ENCODE peak calls at places on chromosomes 3 and 15, in six cellular contexts. One of them, this sample, is unnamed.

GRCh38 chr3:147410126-147410517 is 957 bp downstream of the ZIC1 start:
- DNase-seq in HCT116: no peak
- DNase-seq in GM12878: no peak
- DNase-seq in H1: no peak
- DNase-seq in HepG2: no peak
- DNase-seq in SK-N-SH: no peak
- DNase-seq in this sample: no peak

GRCh38 chr15:66698318-66698961 is 3.6 kb upstream of the SMAD6 start:
- DNase-seq in HCT116: peak
- DNase-seq in GM12878: no peak
- DNase-seq in HepG2: peak
- DNase-seq in SK-N-SH: peak
- DNase-seq in H1: peak
- DNase-seq in this sample: no peak

GRCh38 chr3:163490119-163490518 is 1588.2 kb downstream of the SI start:
- DNase-seq in HCT116: peak
- DNase-seq in GM12878: no peak
- DNase-seq in HepG2: peak
- DNase-seq in SK-N-SH: no peak
- DNase-seq in H1: peak
- DNase-seq in this sample: peak

GRCh38 chr15:79653533-79653932 is 221.4 kb downstream of the MINAR1 start:
- DNase-seq in SK-N-SH: no peak
- DNase-seq in HCT116: no peak
- DNase-seq in HepG2: no peak
- DNase-seq in GM12878: no peak
- DNase-seq in H1: no peak
- DNase-seq in this sample: no peak

GRCh38 chr3:53921296-53921695 is 29.6 kb upstream of the SELENOK start:
- DNase-seq in H1: no peak
- DNase-seq in GM12878: no peak
- DNase-seq in HCT116: no peak
- DNase-seq in SK-N-SH: peak
- DNase-seq in HepG2: peak
- DNase-seq in this sample: peak

GRCh38 chr15:40088929-40089755 is 19.5 kb downstream of the BMF start:
- DNase-seq in HepG2: no peak
- DNase-seq in H1: no peak
- DNase-seq in GM12878: no peak
- DNase-seq in HCT116: no peak
- DNase-seq in SK-N-SH: no peak
- DNase-seq in this sample: no peak

GRCh38 chr3:62632510-62633294 is 242.5 kb downstream of the CADPS start:
- DNase-seq in HCT116: no peak
- DNase-seq in H1: no peak
- DNase-seq in SK-N-SH: no peak
- DNase-seq in HepG2: no peak
- DNase-seq in GM12878: no peak
- DNase-seq in this sample: peak

GRCh38 chr15:77599899-77600298 is 32.8 kb downstream of the LINGO1 start:
- DNase-seq in SK-N-SH: peak
- DNase-seq in H1: no peak
- DNase-seq in HCT116: peak
- DNase-seq in GM12878: no peak
- DNase-seq in HepG2: peak
- DNase-seq in this sample: peak

GRCh38 chr3:141233457-141234161 is 2.0 kb downstream of the PXYLP1 start:
- DNase-seq in HCT116: no peak
- DNase-seq in H1: no peak
- DNase-seq in GM12878: no peak
- DNase-seq in HepG2: no peak
- DNase-seq in SK-N-SH: no peak
- DNase-seq in this sample: no peak

GRCh38 chr3:133874344-133874743 is 21.3 kb downstream of the RAB6B start:
- DNase-seq in H1: no peak
- DNase-seq in SK-N-SH: no peak
- DNase-seq in HCT116: no peak
- DNase-seq in HepG2: no peak
- DNase-seq in GM12878: no peak
- DNase-seq in this sample: no peak

GRCh38 chr3:14517601-14518431 is 22.3 kb downstream of the GRIP2 start:
- DNase-seq in HCT116: no peak
- DNase-seq in HepG2: no peak
- DNase-seq in GM12878: no peak
- DNase-seq in H1: no peak
- DNase-seq in SK-N-SH: no peak
- DNase-seq in this sample: no peak

GRCh38 chr3:43153189-43154083 is 47.6 kb upstream of the POMGNT2 start:
- DNase-seq in HCT116: no peak
- DNase-seq in HepG2: no peak
- DNase-seq in H1: no peak
- DNase-seq in SK-N-SH: no peak
- DNase-seq in GM12878: no peak
- DNase-seq in this sample: no peak

GRCh38 chr3:38000965-38001455 is 10.4 kb downstream of the VILL start:
- DNase-seq in HepG2: no peak
- DNase-seq in GM12878: no peak
- DNase-seq in H1: no peak
- DNase-seq in HCT116: no peak
- DNase-seq in SK-N-SH: no peak
- DNase-seq in this sample: no peak

GRCh38 chr3:114746502-114746901 is 400.6 kb downstream of the ZBTB20 start:
- DNase-seq in H1: no peak
- DNase-seq in HCT116: no peak
- DNase-seq in GM12878: no peak
- DNase-seq in HepG2: no peak
- DNase-seq in SK-N-SH: no peak
- DNase-seq in this sample: no peak

GRCh38 chr3:101141135-101141534 is 147.9 kb upstream of the ABI3BP start:
- DNase-seq in SK-N-SH: no peak
- DNase-seq in HepG2: no peak
- DNase-seq in HCT116: no peak
- DNase-seq in H1: no peak
- DNase-seq in GM12878: no peak
- DNase-seq in this sample: no peak

DNA sequence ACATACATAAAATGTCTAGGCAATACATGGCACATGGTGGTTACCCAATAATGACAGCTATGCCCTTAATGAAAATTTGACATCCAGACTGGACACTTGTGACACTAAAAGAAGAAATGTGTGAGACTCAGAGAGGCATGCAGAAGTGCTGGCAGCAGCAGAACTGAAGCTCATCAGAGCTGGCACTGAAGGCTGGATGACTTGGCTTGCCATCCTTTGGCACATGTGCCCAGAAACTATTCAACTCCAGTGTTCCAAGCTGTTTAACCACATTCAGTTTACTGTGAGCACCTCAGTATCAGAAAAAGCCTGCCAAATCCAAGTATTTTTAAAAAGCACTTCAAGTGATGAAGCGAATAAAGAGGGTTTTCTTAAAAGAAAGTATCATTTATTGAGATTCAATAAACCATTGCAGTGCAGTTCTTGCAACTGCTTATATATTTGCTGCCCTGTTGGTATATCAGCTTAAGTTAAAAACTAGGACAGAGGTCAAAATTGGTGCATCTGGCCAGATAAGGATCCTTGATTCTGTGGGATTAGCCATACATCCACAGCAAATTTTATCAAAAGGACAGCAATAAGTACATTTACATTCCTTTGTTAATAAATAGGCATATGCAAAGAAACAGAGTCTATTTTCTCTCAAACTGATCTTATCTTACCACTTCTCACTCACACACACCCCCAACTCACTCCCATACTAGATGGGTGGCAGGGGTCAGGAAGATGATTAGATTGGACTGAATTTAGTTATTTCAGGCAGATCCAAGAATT is 15.8 kb downstream of the IGSF11 start:
- DNase-seq in H1: no peak
- DNase-seq in GM12878: no peak
- DNase-seq in HepG2: no peak
- DNase-seq in HCT116: no peak
- DNase-seq in SK-N-SH: peak
- DNase-seq in this sample: no peak
- TF ChIP-seq JUND in H1: no peak
- TF ChIP-seq JUND in GM12878: no peak
- TF ChIP-seq JUND in HepG2: no peak
- TF ChIP-seq JUND in HCT116: no peak
- TF ChIP-seq JUND in SK-N-SH: no peak
- TF ChIP-seq JUND in this sample: no peak

GRCh38 chr3:21914451-21914850 is 163.4 kb upstream of the ZNF385D start:
- DNase-seq in HepG2: no peak
- DNase-seq in H1: no peak
- DNase-seq in SK-N-SH: no peak
- DNase-seq in GM12878: no peak
- DNase-seq in HCT116: no peak
- DNase-seq in this sample: no peak

GRCh38 chr3:21912656-21913055 is 161.6 kb upstream of the ZNF385D start:
- DNase-seq in GM12878: no peak
- DNase-seq in H1: no peak
- DNase-seq in SK-N-SH: no peak
- DNase-seq in HCT116: no peak
- DNase-seq in HepG2: no peak
- DNase-seq in this sample: no peak

GRCh38 chr3:21919383-21919782 is 168.4 kb upstream of the ZNF385D start:
- DNase-seq in SK-N-SH: no peak
- DNase-seq in HepG2: no peak
- DNase-seq in HCT116: no peak
- DNase-seq in H1: no peak
- DNase-seq in GM12878: no peak
- DNase-seq in this sample: no peak

GRCh38 chr3:21913791-21914190 is 162.8 kb upstream of the ZNF385D start:
- DNase-seq in GM12878: no peak
- DNase-seq in HCT116: no peak
- DNase-seq in H1: no peak
- DNase-seq in SK-N-SH: no peak
- DNase-seq in HepG2: no peak
- DNase-seq in this sample: no peak
- TF ChIP-seq JUND in GM12878: no peak
- TF ChIP-seq JUND in HCT116: no peak
- TF ChIP-seq JUND in H1: no peak
- TF ChIP-seq JUND in SK-N-SH: no peak
- TF ChIP-seq JUND in HepG2: no peak
- TF ChIP-seq JUND in this sample: no peak

GRCh38 chr3:126893651-126894050 is 89.3 kb upstream of the PLXNA1 start:
- DNase-seq in GM12878: no peak
- DNase-seq in H1: no peak
- DNase-seq in SK-N-SH: no peak
- DNase-seq in HepG2: no peak
- DNase-seq in HCT116: no peak
- DNase-seq in this sample: no peak

GRCh38 chr3:126896067-126896441 is 86.9 kb upstream of the PLXNA1 start:
- DNase-seq in H1: no peak
- DNase-seq in GM12878: no peak
- DNase-seq in SK-N-SH: no peak
- DNase-seq in HCT116: no peak
- DNase-seq in HepG2: no peak
- DNase-seq in this sample: no peak

GRCh38 chr3:126896941-126897340 is 86.0 kb upstream of the PLXNA1 start:
- DNase-seq in GM12878: no peak
- DNase-seq in H1: no peak
- DNase-seq in HCT116: no peak
- DNase-seq in SK-N-SH: no peak
- DNase-seq in HepG2: no peak
- DNase-seq in this sample: no peak

GRCh38 chr3:126895178-126896066 is 87.5 kb upstream of the PLXNA1 start:
- DNase-seq in H1: no peak
- DNase-seq in GM12878: no peak
- DNase-seq in SK-N-SH: no peak
- DNase-seq in HepG2: no peak
- DNase-seq in HCT116: no peak
- DNase-seq in this sample: peak

GRCh38 chr3:126894516-126894915 is 88.4 kb upstream of the PLXNA1 start:
- DNase-seq in SK-N-SH: no peak
- DNase-seq in HepG2: no peak
- DNase-seq in HCT116: no peak
- DNase-seq in GM12878: no peak
- DNase-seq in H1: no peak
- DNase-seq in this sample: no peak
- TF ChIP-seq JUND in SK-N-SH: no peak
- TF ChIP-seq JUND in HepG2: no peak
- TF ChIP-seq JUND in HCT116: no peak
- TF ChIP-seq JUND in GM12878: no peak
- TF ChIP-seq JUND in H1: no peak
- TF ChIP-seq JUND in this sample: no peak

GRCh38 chr3:51709675-51710074 is 2.8 kb downstream of the GRM2 start:
- DNase-seq in SK-N-SH: no peak
- DNase-seq in HCT116: no peak
- DNase-seq in GM12878: no peak
- DNase-seq in H1: no peak
- DNase-seq in HepG2: no peak
- DNase-seq in this sample: no peak

GRCh38 chr3:51710631-51711351 is 3.9 kb downstream of the GRM2 start:
- DNase-seq in GM12878: no peak
- DNase-seq in H1: no peak
- DNase-seq in HepG2: no peak
- DNase-seq in HCT116: no peak
- DNase-seq in SK-N-SH: peak
- DNase-seq in this sample: no peak

GRCh38 chr3:51706788-51707731 is at the start of gene GRM2:
- DNase-seq in GM12878: no peak
- DNase-seq in SK-N-SH: peak
- DNase-seq in HepG2: peak
- DNase-seq in HCT116: no peak
- DNase-seq in H1: peak
- DNase-seq in this sample: peak

GRCh38 chr3:51708216-51708845 is 1.5 kb downstream of the GRM2 start:
- DNase-seq in HepG2: no peak
- DNase-seq in SK-N-SH: no peak
- DNase-seq in HCT116: no peak
- DNase-seq in GM12878: no peak
- DNase-seq in H1: no peak
- DNase-seq in this sample: no peak

DNA sequence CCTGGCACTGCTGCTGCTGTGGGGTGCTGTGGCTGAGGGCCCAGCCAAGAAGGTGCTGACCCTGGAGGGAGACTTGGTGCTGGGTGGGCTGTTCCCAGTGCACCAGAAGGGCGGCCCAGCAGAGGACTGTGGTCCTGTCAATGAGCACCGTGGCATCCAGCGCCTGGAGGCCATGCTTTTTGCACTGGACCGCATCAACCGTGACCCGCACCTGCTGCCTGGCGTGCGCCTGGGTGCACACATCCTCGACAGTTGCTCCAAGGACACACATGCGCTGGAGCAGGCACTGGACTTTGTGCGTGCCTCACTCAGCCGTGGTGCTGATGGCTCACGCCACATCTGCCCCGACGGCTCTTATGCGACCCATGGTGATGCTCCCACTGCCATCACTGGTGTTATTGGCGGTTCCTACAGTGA is 2.1 kb downstream of the GRM2 start:
- DNase-seq in HCT116: no peak
- DNase-seq in HepG2: no peak
- DNase-seq in GM12878: no peak
- DNase-seq in H1: no peak
- DNase-seq in SK-N-SH: peak
- DNase-seq in this sample: no peak
- TF ChIP-seq JUND in HCT116: no peak
- TF ChIP-seq JUND in HepG2: no peak
- TF ChIP-seq JUND in GM12878: no peak
- TF ChIP-seq JUND in H1: no peak
- TF ChIP-seq JUND in SK-N-SH: no peak
- TF ChIP-seq JUND in this sample: no peak